ENCODE peak calls at places on chromosomes 12 and 14, in seven cellular contexts. S, F, B, L, U, Y and R are unnamed samples.

GRCh38 chr14:23123419-23123818 is 4.4 kb upstream of the CEBPE start:
- DNase-seq in S (no peak), F (no peak), B (no peak), L (no peak), U (peak; percentile 67), Y (no peak), R (peak; percentile 11)

GRCh38 chr14:105087308-105087962 is 22.2 kb upstream of the GPR132 start:
- DNase-seq in S (no peak), F (peak; percentile 82), B (peak; percentile 65), L (peak; percentile 66), U (peak; percentile 82), Y (no peak), R (peak; percentile 61)

GRCh38 chr14:32702571-32702970 is 236.1 kb upstream of the NPAS3 start:
- DNase-seq in S (no peak), F (no peak), B (no peak), L (no peak), U (peak; percentile 62), Y (no peak), R (no peak)

GRCh38 chr12:164207-164606 is 49.8 kb downstream of the SLC6A12 start:
- DNase-seq in S (no peak), F (no peak), B (no peak), L (no peak), U (no peak), Y (no peak), R (no peak)

GRCh38 chr12:111438501-111438900 is 32.8 kb downstream of the SH2B3 start:
- DNase-seq in S (peak; percentile 50), F (peak; percentile 70), B (peak; percentile 67), L (no peak), U (no peak), Y (peak; percentile 87), R (no peak)

GRCh38 chr12:65967696-65968095 is 143.4 kb downstream of the HMGA2 start:
- DNase-seq in S (no peak), F (no peak), B (no peak), L (no peak), U (no peak), Y (no peak), R (no peak)

GRCh38 chr12:12736759-12737676 is 19.9 kb downstream of the CDKN1B start:
- DNase-seq in S (no peak), F (peak; percentile 80), B (peak; percentile 69), L (peak; percentile 66), U (no peak), Y (peak; percentile 76), R (peak; percentile 75)

GRCh38 chr12:128928361-128928760 is 75.1 kb downstream of the GLT1D1 start:
- DNase-seq in S (no peak), F (no peak), B (no peak), L (no peak), U (no peak), Y (no peak), R (no peak)

GRCh38 chr14:83559721-83560120 is 1970.2 kb upstream of the FLRT2 start:
- DNase-seq in S (no peak), F (peak; percentile 94), B (peak; percentile 93), L (no peak), U (no peak), Y (no peak), R (no peak)

GRCh38 chr14:95217391-95217900 is 60.1 kb upstream of the DICER1 start:
- DNase-seq in S (no peak), F (peak; percentile 74), B (peak; percentile 44), L (no peak), U (no peak), Y (no peak), R (no peak)